ENCODE peak calls at places on chromosomes 11 and 22, in six cellular contexts. W, L, K, S, G and J are unnamed samples. For H3K4me1, the result is how much of the 10 kb centered on the place peaks cover.

GRCh38 chr11:70580036-70580805 is 181.9 kb downstream of the CTTN start:
- DNase-seq in S (no peak), L (no peak), W (no peak), G (peak), K (no peak), J (no peak)

GRCh38 chr11:10486161-10486840 is 31.2 kb downstream of the AMPD3 start:
- DNase-seq in K (peak), G (no peak), S (no peak), L (no peak), W (no peak), J (no peak)

GRCh38 chr11:123478352-123478986 is 48.4 kb downstream of the GRAMD1B start:
- DNase-seq in G (peak), W (peak), L (peak), S (peak), K (peak), J (peak)

GRCh38 chr11:66844496-66845142 is 1.4 kb downstream of the RCE1 start:
- DNase-seq in G (peak), L (no peak), W (no peak), S (no peak), K (no peak), J (no peak)

GRCh38 chr11:105371311-105371710 is 231.7 kb upstream of the CARD18 start:
- DNase-seq in K (no peak), S (no peak), G (no peak), L (no peak), W (no peak), J (no peak)

GRCh38 chr22:30047364-30047738 is 32.9 kb upstream of the HORMAD2 start:
- DNase-seq in W (peak), S (no peak), K (no peak), G (no peak), L (no peak), J (no peak)

GRCh38 chr22:25700996-25701815 is 40.8 kb upstream of the MYO18B start:
- DNase-seq in L (peak), W (peak), G (peak), S (no peak), K (no peak), J (no peak)

GRCh38 chr11:2561283-2562180 is 116.7 kb downstream of the KCNQ1 start:
- DNase-seq in K (no peak), W (no peak), L (peak), G (no peak), S (peak), J (no peak)

GRCh38 chr11:47819743-47820142 is 28.4 kb downstream of the NUP160 start:
- DNase-seq in K (no peak), G (no peak), W (no peak), S (no peak), L (no peak), J (no peak)

GRCh38 chr11:18365736-18366135 is 28.6 kb upstream of the LDHA start:
- DNase-seq in G (peak), W (no peak), S (no peak), K (no peak), L (no peak), J (no peak)

GRCh38 chr11:63805844-63806415 is 7.3 kb upstream of the SPINDOC start:
- DNase-seq in K (no peak), S (no peak), G (no peak), L (peak), W (no peak), J (no peak)

GRCh38 chr11:74636633-74637184 is 44.3 kb downstream of the POLD3 start:
- DNase-seq in G (no peak), S (no peak), W (peak), L (no peak), K (no peak), J (no peak)

GRCh38 chr11:117862019-117862725 is 14.3 kb downstream of the FXYD6 start:
- DNase-seq in K (no peak), W (no peak), S (no peak), L (no peak), G (no peak), J (no peak)

GRCh38 chr11:134244593-134244992 is 8.6 kb downstream of the THYN1 start:
- DNase-seq in L (no peak), K (no peak), G (peak), S (no peak), W (peak), J (no peak)

GRCh38 chr11:128725630-128726461 is 32.0 kb downstream of the FLI1 start:
- DNase-seq in S (peak), K (no peak), W (peak), L (peak), G (no peak), J (no peak)

GRCh38 chr22:43109921-43110443 is 568 bp upstream of the BIK start:
- DNase-seq in K (peak), G (no peak), L (no peak), W (no peak), S (no peak), J (no peak)

GRCh38 chr11:119730789-119731386 is 1.9 kb upstream of the NECTIN1 start:
- DNase-seq in W (no peak), K (no peak), S (no peak), G (peak), L (no peak), J (no peak)

GRCh38 chr11:100827934-100828661 is 141.0 kb downstream of the ARHGAP42 start:
- DNase-seq in G (no peak), K (peak), W (peak), S (no peak), L (no peak), J (no peak)

GRCh38 chr22:28019881-28020861 is 101.1 kb upstream of the PITPNB start:
- DNase-seq in K (peak), L (peak), S (peak), G (peak), W (peak), J (peak)

GRCh38 chr11:125175896-125176575 is 11.5 kb downstream of the PKNOX2 start:
- DNase-seq in K (no peak), S (no peak), G (no peak), W (no peak), L (peak), J (no peak)

GRCh38 chr11:70335511-70335910 is 62.8 kb upstream of the CTTN start:
- DNase-seq in K (no peak), G (no peak), W (no peak), L (no peak), S (no peak), J (no peak)

DNA sequence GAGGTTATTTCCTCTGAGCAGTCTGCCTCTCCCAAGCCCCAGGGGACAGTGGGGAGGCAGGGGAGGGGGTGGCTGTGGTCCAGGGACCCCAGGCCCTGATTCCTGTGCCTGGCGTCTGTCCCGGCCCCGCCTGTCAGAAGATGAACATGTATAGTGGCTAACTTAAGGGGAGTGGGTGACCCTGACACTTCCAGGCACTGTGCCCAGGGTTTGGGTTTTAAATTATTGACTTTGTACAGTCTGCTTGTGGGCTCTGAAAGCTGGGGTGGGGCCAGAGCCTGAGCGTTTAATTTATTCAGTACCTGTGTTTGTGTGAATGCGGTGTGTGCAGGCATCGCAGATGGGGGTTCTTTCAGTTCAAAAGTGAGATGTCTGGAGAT is 3.1 kb downstream of the PIM3 start:
- DNase-seq in G (peak), S (peak), W (no peak), L (no peak), K (no peak), J (no peak)
- H3K4me1 ChIP-seq in G (under half), S (half or more), W (under half), L (under half), K (under half), J (under half)

DNA sequence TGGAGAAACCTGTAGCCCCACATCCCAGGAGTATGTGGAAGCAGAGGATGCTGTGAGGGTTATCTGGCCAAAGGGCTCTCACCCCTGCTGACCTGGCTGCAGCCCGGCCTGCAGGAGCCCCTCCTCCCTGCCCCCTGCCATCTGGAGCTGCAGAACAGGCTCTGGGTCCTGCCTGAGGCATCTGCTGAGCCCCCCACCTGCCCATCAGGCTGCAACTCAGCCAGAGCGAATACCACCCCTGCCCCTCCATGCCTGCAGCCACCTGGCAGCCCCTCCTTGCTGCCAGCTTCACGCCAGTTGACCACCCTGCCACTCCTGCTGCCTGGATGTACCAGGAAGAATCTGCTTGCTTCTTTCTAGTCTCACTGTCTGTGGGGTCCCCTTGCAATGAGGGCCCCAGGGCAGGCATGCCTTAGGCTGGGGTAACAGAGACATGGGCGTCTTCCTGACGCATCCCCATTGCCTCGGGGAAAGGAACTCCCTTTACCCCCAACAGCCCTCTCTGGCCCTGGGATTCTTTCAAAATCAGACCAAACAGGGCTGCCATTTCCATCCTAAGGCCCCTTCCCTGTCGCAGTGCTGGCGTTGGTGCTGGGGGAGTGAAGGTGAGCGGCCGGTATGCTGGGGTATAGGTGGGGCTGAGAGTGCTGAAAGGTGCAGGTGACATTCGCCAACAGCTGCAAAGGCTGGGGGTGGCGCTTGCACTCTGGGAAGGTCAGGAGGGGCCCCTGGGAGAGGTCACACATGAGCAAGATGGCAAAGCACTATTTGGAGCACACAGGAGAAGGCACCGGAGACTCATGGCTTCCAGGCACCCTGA is 1334.6 kb downstream of the TBC1D22A start:
- DNase-seq in G (no peak), W (no peak), S (no peak), K (no peak), L (no peak), J (no peak)
- H3K4me1 ChIP-seq in G (under half), W (under half), S (under half), K (under half), L (under half), J (under half)

GRCh38 chr11:87022738-87023137 is 15.0 kb upstream of the TMEM135 start:
- DNase-seq in K (no peak), G (no peak), L (no peak), S (no peak), W (no peak), J (no peak)
- H3K4me1 ChIP-seq in K (under half), G (under half), L (under half), S (under half), W (under half), J (under half)

GRCh38 chr11:114170226-114170625 is 110.7 kb downstream of the ZBTB16 start:
- DNase-seq in S (no peak), W (no peak), G (no peak), L (no peak), K (no peak), J (peak)
- H3K4me1 ChIP-seq in S (half or more), W (under half), G (under half), L (half or more), K (under half), J (half or more)

DNA sequence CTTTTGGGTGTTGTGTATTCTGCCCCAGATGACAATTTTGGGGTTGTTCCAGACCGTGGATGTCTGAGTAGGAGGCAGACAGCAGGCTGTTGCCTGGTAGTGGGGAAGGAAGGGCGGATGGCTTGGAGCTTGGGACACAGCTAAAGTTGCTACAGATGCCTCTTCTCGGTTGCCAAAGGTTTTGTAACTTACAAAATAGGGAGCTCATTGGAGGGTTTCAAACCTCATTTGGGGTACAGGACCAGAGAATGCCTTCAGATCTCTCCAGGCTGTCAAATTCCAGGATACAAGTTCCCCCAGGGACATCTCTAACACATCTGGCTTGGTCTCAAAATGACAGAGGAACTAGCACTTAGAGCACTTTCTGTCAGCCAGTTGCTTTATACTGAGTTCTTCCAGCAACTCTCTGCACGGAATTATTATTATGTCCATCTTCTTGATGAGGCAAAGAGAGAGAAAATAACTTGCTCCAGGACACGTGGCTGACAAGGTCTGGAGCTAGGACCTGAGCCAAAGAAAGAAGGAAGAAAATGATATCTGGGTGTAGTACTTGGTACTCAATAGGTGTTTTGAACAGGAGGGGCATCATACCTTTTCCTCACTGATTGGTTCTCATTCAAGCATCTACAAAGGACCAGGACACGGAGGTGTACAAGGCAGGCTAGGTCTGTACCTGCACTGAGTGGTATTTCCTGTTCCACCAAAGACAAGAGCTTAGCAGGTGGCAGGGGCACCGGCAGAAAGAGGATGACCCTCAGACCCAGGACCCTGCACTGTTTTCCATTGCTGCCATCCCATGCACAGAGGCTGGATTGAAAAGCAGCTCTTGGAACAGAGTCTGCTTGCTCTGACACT is 55.9 kb downstream of the SLC1A2 start:
- DNase-seq in W (no peak), K (no peak), S (no peak), L (peak), G (no peak), J (no peak)
- H3K4me1 ChIP-seq in W (under half), K (under half), S (under half), L (under half), G (under half), J (under half)

GRCh38 chr22:37329239-37330140 is 47.2 kb downstream of the CYTH4 start:
- DNase-seq in W (peak), K (no peak), L (no peak), S (no peak), G (no peak), J (no peak)
- H3K4me1 ChIP-seq in W (under half), K (under half), L (under half), S (under half), G (under half), J (under half)